ENCODE peak calls at places on chromosomes 2 and 18, in four cellular contexts. P is vagina, Q is tibial nerve, F is ovary. R is an unnamed sample.

GRCh38 chr18:10086458-10086857 is 172.6 kb downstream of the VAPA start:
- DNase-seq in P (no peak), Q (no peak), F (no peak), R (no peak)

GRCh38 chr2:124248366-124248765 is 223.3 kb downstream of the CNTNAP5 start:
- DNase-seq in P (no peak), Q (no peak), F (no peak), R (no peak)

GRCh38 chr2:60312618-60313017 is 240.8 kb downstream of the BCL11A start:
- DNase-seq in P (no peak), Q (no peak), F (no peak), R (no peak)

GRCh38 chr2:230905448-230906430 is 19.3 kb downstream of the GPR55 start:
- DNase-seq in P (peak; percentile 55), Q (no peak), F (no peak), R (no peak)

GRCh38 chr2:141468746-141469145 is 662.1 kb downstream of the LRP1B start:
- DNase-seq in P (no peak), Q (no peak), F (no peak), R (no peak)

GRCh38 chr2:15271941-15272340 is 289.2 kb downstream of the NBAS start:
- DNase-seq in P (no peak), Q (no peak), F (no peak), R (no peak)

GRCh38 chr2:29923110-29923721 is 1.8 kb upstream of the ALK start:
- DNase-seq in P (no peak), Q (peak; percentile 40), F (no peak), R (peak; percentile 91)

GRCh38 chr2:47344890-47345583 is 57.9 kb upstream of the MSH2 start:
- DNase-seq in P (no peak), Q (no peak), F (peak; percentile 73), R (peak; percentile 95)

GRCh38 chr2:43810427-43810826 is 28.2 kb downstream of the ABCG5 start:
- DNase-seq in P (no peak), Q (no peak), F (no peak), R (no peak)

GRCh38 chr2:18645315-18645714 is 55.9 kb upstream of the NT5C1B start:
- DNase-seq in P (no peak), Q (no peak), F (no peak), R (no peak)

GRCh38 chr18:79489900-79490592 is 94.3 kb downstream of the NFATC1 start:
- DNase-seq in P (no peak), Q (no peak), F (peak; percentile 6), R (peak; percentile 3)

GRCh38 chr18:58781627-58782194 is 83.0 kb upstream of the ZNF532 start:
- DNase-seq in P (no peak), Q (peak; percentile 71), F (peak; percentile 77), R (peak; percentile 70)

GRCh38 chr2:59249441-59250330 is 1008.6 kb upstream of the FANCL start:
- DNase-seq in P (no peak), Q (no peak), F (no peak), R (no peak)

GRCh38 chr2:190443778-190444481 is 35.8 kb downstream of the MFSD6 start:
- DNase-seq in P (no peak), Q (no peak), F (no peak), R (peak; percentile 53)

GRCh38 chr2:240426797-240427721 is 8.4 kb upstream of the GPC1 start:
- DNase-seq in P (no peak), Q (peak; percentile 7), F (peak; percentile 9), R (no peak)

GRCh38 chr2:43251171-43251731 is 24.8 kb upstream of the ZFP36L2 start:
- DNase-seq in P (no peak), Q (no peak), F (no peak), R (no peak)

GRCh38 chr2:117850461-117850860 is 36.0 kb downstream of the DDX18 start:
- DNase-seq in P (no peak), Q (no peak), F (no peak), R (no peak)

GRCh38 chr18:44840053-44840826 is 159.6 kb downstream of the SETBP1 start:
- DNase-seq in P (no peak), Q (no peak), F (peak; percentile 51), R (no peak)

GRCh38 chr18:47484068-47484467 is 232.6 kb upstream of the SKOR2 start:
- DNase-seq in P (no peak), Q (no peak), F (no peak), R (no peak)

GRCh38 chr2:3446381-3446780 is 66.9 kb downstream of the TRAPPC12 start:
- DNase-seq in P (no peak), Q (no peak), F (no peak), R (no peak)

GRCh38 chr18:58934356-58934755 is 69.7 kb downstream of the ZNF532 start:
- DNase-seq in P (no peak), Q (no peak), F (no peak), R (no peak)

GRCh38 chr2:120231974-120232635 is 8.9 kb upstream of the TMEM185B start:
- DNase-seq in P (no peak), Q (no peak), F (peak; percentile 27), R (peak; percentile 68)

GRCh38 chr18:51997129-51997528 is 342.9 kb upstream of the DCC start:
- DNase-seq in P (no peak), Q (no peak), F (no peak), R (no peak)

GRCh38 chr2:227817940-227818568 is 4.4 kb downstream of the CCL20 start:
- DNase-seq in P (no peak), Q (peak; percentile 71), F (peak; percentile 20), R (no peak)

GRCh38 chr2:227817336-227817735 is 3.7 kb downstream of the CCL20 start:
- DNase-seq in P (no peak), Q (no peak), F (no peak), R (no peak)

GRCh38 chr2:227818569-227819397 is 5.1 kb downstream of the CCL20 start:
- DNase-seq in P (no peak), Q (peak; percentile 26), F (no peak), R (peak; percentile 45)

GRCh38 chr2:227815066-227815465 is 1.4 kb downstream of the CCL20 start:
- DNase-seq in P (no peak), Q (no peak), F (no peak), R (no peak)

GRCh38 chr2:227816507-227817274 is 3.0 kb downstream of the CCL20 start:
- DNase-seq in P (no peak), Q (no peak), F (no peak), R (no peak)
- TF ChIP-seq POLR2A in P (no peak), Q (no peak), F (no peak), R (no peak)

DNA sequence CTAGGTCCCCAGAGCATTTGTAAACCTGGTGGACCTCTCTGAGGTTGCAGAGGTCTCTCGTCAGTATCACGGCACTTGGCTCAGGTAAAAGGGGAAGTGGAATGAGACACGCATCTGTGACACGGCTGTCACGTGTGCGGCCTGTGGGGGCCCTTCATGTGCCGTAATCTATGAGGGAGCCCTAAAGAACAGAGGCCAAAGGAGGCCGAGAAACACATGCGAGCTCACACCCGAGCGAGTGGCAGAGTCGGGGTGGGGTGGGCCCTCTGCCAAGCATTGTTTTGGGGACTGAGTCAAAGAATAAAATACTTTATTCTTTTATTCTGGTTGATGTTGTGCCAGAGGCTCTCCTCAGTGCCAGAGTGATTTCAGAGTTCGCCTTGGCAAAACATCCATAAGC is 43.2 kb downstream of the PLB1 start:
- DNase-seq in P (no peak), Q (no peak), F (no peak), R (no peak)
- H3K4me1 ChIP-seq in P (no peaks in the 10 kb centered on the region), Q (no peaks in the 10 kb centered on the region), F (no peaks in the 10 kb centered on the region), R (no peaks in the 10 kb centered on the region)

GRCh38 chr2:173513117-173513516 is 158.4 kb downstream of the CDCA7 start:
- DNase-seq in P (no peak), Q (no peak), F (no peak), R (no peak)
- H3K4me3 ChIP-seq in P (no peak overlapping the region), Q (no peak overlapping the region), F (no peak overlapping the region), R (no peak overlapping the region)

GRCh38 chr2:221726894-221727513 is 154.9 kb upstream of the EPHA4 start:
- DNase-seq in P (no peak), Q (no peak), F (no peak), R (no peak)
- TF ChIP-seq POLR2A in P (no peak), Q (no peak), F (no peak), R (no peak)

GRCh38 chr2:16325613-16326510 is 339.8 kb downstream of the CYRIA start:
- DNase-seq in P (no peak), Q (no peak), F (no peak), R (no peak)
- H3K4me1 ChIP-seq in P (no peaks in the 10 kb centered on the region), Q (no peaks in the 10 kb centered on the region), F (no peaks in the 10 kb centered on the region), R (no peaks in the 10 kb centered on the region)

DNA sequence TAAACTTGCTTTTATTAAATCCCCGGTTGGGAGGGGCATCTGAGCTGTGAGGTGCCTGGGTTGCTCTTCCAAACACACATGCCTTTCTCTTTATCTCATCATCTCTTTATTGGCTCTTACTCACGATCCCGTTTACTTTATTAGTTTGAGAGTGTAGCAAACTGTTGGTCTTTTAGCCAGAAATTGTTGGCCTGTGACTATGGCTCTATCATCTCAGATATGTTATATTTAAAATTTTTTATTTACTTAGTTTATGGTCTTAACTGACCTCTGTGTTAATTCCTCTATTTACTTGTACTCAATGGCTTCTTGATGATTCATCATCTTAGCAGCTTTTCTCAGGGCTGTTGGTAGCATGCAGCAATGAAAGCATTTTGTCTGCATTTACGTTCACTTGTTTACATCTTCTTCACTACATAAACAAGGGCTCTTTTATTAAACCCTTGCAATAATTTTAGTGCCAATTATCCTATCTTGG is 408.4 kb downstream of the HRH4 start:
- DNase-seq in P (no peak), Q (no peak), F (no peak), R (no peak)
- H3K4me3 ChIP-seq in P (no peak overlapping the region), Q (no peak overlapping the region), F (no peak overlapping the region), R (no peak overlapping the region)

DNA sequence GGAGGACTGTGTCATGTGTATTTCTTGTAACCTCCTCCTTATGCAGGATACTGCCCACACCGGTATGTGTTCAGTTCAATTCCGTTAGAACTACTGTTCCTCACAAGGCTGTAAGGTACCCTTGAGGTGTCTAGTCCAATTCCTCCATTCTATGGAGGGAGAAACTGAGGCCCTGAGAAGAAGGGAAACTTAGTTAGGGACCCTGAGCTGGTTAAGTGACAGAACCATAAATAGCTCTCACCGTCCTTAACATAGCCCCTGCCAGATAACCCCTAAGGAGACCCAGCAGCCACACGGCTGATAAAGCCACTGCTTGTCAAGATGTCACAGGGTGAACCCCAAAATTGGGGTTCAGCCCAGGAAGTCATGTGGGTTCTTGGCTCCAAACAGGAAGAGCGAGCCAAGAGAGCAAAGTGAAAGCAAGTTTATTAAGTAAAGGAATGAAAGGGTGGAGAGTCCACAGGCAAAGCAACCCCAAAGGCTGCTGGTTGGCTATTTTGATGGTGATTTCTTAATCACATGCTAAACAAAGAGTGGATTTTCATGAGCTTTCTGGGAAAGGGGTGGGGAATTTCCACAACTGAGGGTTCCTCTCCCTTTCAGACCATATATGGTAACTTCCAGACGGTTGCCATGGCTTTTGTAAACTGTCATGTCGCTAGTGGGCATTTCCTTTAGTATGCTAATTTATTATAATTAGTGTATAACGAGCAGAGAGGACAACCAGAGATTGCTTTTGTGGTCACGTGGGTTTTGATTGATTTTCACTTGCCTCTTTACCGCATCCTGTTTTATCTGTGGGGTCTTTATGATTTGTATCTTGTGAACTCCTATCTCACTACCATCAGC is 83.4 kb upstream of the RTN4 start:
- DNase-seq in P (no peak), Q (no peak), F (peak; percentile 49), R (peak; percentile 71)
- TF ChIP-seq POLR2A in P (no peak), Q (no peak), F (no peak), R (no peak)

GRCh38 chr2:12708508-12709206 is 8.1 kb upstream of the TRIB2 start:
- DNase-seq in P (no peak), Q (no peak), F (no peak), R (no peak)
- H3K4me1 ChIP-seq in P (peaks cover 15% of the 10 kb centered on the region), Q (no peaks in the 10 kb centered on the region), F (no peaks in the 10 kb centered on the region), R (no peaks in the 10 kb centered on the region)

R was measured in adrenal gland.